ENCODE peak calls at places on chromosomes 13 and 19, in seven cellular contexts. T, M, Z, C, N, J and S are unnamed samples.

GRCh38 chr13:75173457-75174356 is 308.3 kb downstream of the TBC1D4 start:
- DNase-seq in J (no peak), N (no peak), C (no peak), T (no peak), M (no peak), Z (no peak), S (no peak)

GRCh38 chr13:36919206-36919832 is 719 bp downstream of the SMAD9 start:
- DNase-seq in T (no peak), Z (peak), N (no peak), C (peak), M (no peak), J (no peak), S (no peak)

GRCh38 chr13:100540621-100541020 is 48.0 kb downstream of the GGACT start:
- DNase-seq in M (no peak), Z (peak), N (no peak), J (no peak), C (peak), T (no peak), S (no peak)

GRCh38 chr13:88068316-88068715 is 397.1 kb downstream of the SLITRK5 start:
- DNase-seq in T (no peak), Z (no peak), N (no peak), C (no peak), M (no peak), J (no peak), S (no peak)

GRCh38 chr13:112242777-112243176 is 133.4 kb upstream of the SPACA7 start:
- DNase-seq in T (no peak), C (no peak), J (no peak), M (no peak), N (no peak), Z (no peak), S (no peak)

GRCh38 chr19:4362871-4363545 is 19.6 kb downstream of the MPND start:
- DNase-seq in N (no peak), C (peak), Z (no peak), M (no peak), J (no peak), T (no peak), S (no peak)

GRCh38 chr19:58196911-58197616 is 14.2 kb downstream of the ZNF274 start:
- DNase-seq in N (peak), T (peak), M (peak), Z (peak), C (no peak), J (no peak), S (no peak)

GRCh38 chr19:3094638-3095374 is 644 bp downstream of the GNA11 start:
- DNase-seq in M (peak), Z (no peak), C (no peak), J (no peak), N (peak), T (peak), S (no peak)

GRCh38 chr19:17441241-17442135 is 7.0 kb downstream of the TMEM221 start:
- DNase-seq in J (no peak), Z (peak), T (no peak), C (no peak), M (peak), N (no peak), S (no peak)

GRCh38 chr13:42651936-42652641 is 78.1 kb downstream of the TNFSF11 start:
- DNase-seq in M (no peak), C (no peak), N (no peak), Z (no peak), J (no peak), T (no peak), S (no peak)

GRCh38 chr13:77868717-77869116 is 49.9 kb downstream of the EDNRB start:
- DNase-seq in Z (no peak), N (no peak), C (no peak), T (no peak), M (no peak), J (no peak), S (no peak)

GRCh38 chr13:95083758-95084157 is 217.5 kb downstream of the ABCC4 start:
- DNase-seq in Z (peak), C (no peak), J (no peak), T (no peak), N (no peak), M (no peak), S (no peak)

GRCh38 chr19:3625996-3626472 is 556 bp downstream of the CACTIN start:
- DNase-seq in J (no peak), C (no peak), T (peak), M (no peak), N (no peak), Z (no peak), S (no peak)

GRCh38 chr13:42152495-42152894 is 104.0 kb downstream of the DGKH start:
- DNase-seq in T (no peak), Z (no peak), M (no peak), J (no peak), N (no peak), C (no peak), S (no peak)

GRCh38 chr19:3725640-3726310 is 17.6 kb downstream of the TJP3 start:
- DNase-seq in N (no peak), M (no peak), Z (no peak), C (no peak), J (peak), T (no peak), S (no peak)

GRCh38 chr19:35525873-35526272 is 2.2 kb downstream of the SBSN start:
- DNase-seq in C (no peak), N (no peak), Z (no peak), J (no peak), T (no peak), M (no peak), S (no peak)

GRCh38 chr19:45294291-45295029 is 28.2 kb downstream of the CKM start:
- DNase-seq in C (peak), M (no peak), N (no peak), T (no peak), Z (peak), J (no peak), S (no peak)

GRCh38 chr19:3506384-3507340 is 551 bp downstream of the FZR1 start:
- DNase-seq in Z (no peak), M (peak), T (no peak), J (no peak), C (peak), N (peak), S (no peak)

GRCh38 chr13:46185634-46186033 is 3.7 kb upstream of the LCP1 start:
- DNase-seq in M (no peak), C (no peak), N (no peak), T (no peak), Z (no peak), J (no peak), S (no peak)